ENCODE peak calls at places on chromosomes 1 and 21, in seven cellular contexts. One of them, this sample, is unnamed.
A peak's percentile ranks its signal among the peaks of the same experiment; 100 is the strongest.

GRCh38 chr1:50348449-50349241 is 74.6 kb downstream of the DMRTA2 start:
- DNase-seq in mammary epithelial cell: peak; percentile 59
- DNase-seq in suprapubic skin: no peak
- DNase-seq in SK-N-SH: peak; percentile 77
- DNase-seq in A673: peak; percentile 83
- DNase-seq in choroid plexus epithelial cell: peak; percentile 87
- DNase-seq in A549: peak; percentile 57
- DNase-seq in this sample: peak; percentile 63

GRCh38 chr1:115837762-115838421 is 3.0 kb downstream of the NHLH2 start:
- DNase-seq in mammary epithelial cell: no peak
- DNase-seq in suprapubic skin: no peak
- DNase-seq in SK-N-SH: no peak
- DNase-seq in A673: peak; percentile 6
- DNase-seq in choroid plexus epithelial cell: no peak
- DNase-seq in A549: no peak
- DNase-seq in this sample: no peak

GRCh38 chr1:48227165-48228013 is 4.9 kb downstream of the SLC5A9 start:
- DNase-seq in mammary epithelial cell: no peak
- DNase-seq in suprapubic skin: no peak
- DNase-seq in SK-N-SH: no peak
- DNase-seq in A673: no peak
- DNase-seq in choroid plexus epithelial cell: no peak
- DNase-seq in A549: no peak
- DNase-seq in this sample: no peak

GRCh38 chr1:63041660-63042059 is 257.7 kb downstream of the ATG4C start:
- DNase-seq in mammary epithelial cell: no peak
- DNase-seq in suprapubic skin: no peak
- DNase-seq in SK-N-SH: no peak
- DNase-seq in A673: no peak
- DNase-seq in choroid plexus epithelial cell: no peak
- DNase-seq in A549: no peak
- DNase-seq in this sample: no peak

GRCh38 chr1:246067432-246068021 is 439.6 kb downstream of the SMYD3 start:
- DNase-seq in mammary epithelial cell: no peak
- DNase-seq in suprapubic skin: no peak
- DNase-seq in SK-N-SH: no peak
- DNase-seq in A673: no peak
- DNase-seq in choroid plexus epithelial cell: peak; percentile 65
- DNase-seq in A549: no peak
- DNase-seq in this sample: peak; percentile 11

GRCh38 chr1:9344426-9345200 is 51.9 kb downstream of the SPSB1 start:
- DNase-seq in mammary epithelial cell: no peak
- DNase-seq in suprapubic skin: no peak
- DNase-seq in SK-N-SH: no peak
- DNase-seq in A673: no peak
- DNase-seq in choroid plexus epithelial cell: no peak
- DNase-seq in A549: no peak
- DNase-seq in this sample: no peak

GRCh38 chr1:8097077-8097799 is 71.1 kb upstream of the ERRFI1 start:
- DNase-seq in mammary epithelial cell: peak; percentile 95
- DNase-seq in suprapubic skin: no peak
- DNase-seq in SK-N-SH: no peak
- DNase-seq in A673: peak; percentile 94
- DNase-seq in choroid plexus epithelial cell: peak; percentile 93
- DNase-seq in A549: peak; percentile 94
- DNase-seq in this sample: peak; percentile 86

GRCh38 chr1:93681549-93682412 is at the start of gene BCAR3:
- DNase-seq in mammary epithelial cell: peak; percentile 83
- DNase-seq in suprapubic skin: no peak
- DNase-seq in SK-N-SH: peak; percentile 89
- DNase-seq in A673: peak; percentile 41
- DNase-seq in choroid plexus epithelial cell: peak; percentile 75
- DNase-seq in A549: peak; percentile 70
- DNase-seq in this sample: peak; percentile 65

GRCh38 chr1:9807541-9807940 is 16.2 kb downstream of the CLSTN1 start:
- DNase-seq in mammary epithelial cell: no peak
- DNase-seq in suprapubic skin: no peak
- DNase-seq in SK-N-SH: no peak
- DNase-seq in A673: no peak
- DNase-seq in choroid plexus epithelial cell: no peak
- DNase-seq in A549: no peak
- DNase-seq in this sample: no peak

GRCh38 chr1:198199105-198199504 is 42.3 kb downstream of the NEK7 start:
- DNase-seq in mammary epithelial cell: peak; percentile 38
- DNase-seq in suprapubic skin: no peak
- DNase-seq in SK-N-SH: no peak
- DNase-seq in A673: no peak
- DNase-seq in choroid plexus epithelial cell: no peak
- DNase-seq in A549: no peak
- DNase-seq in this sample: peak; percentile 44

GRCh38 chr1:36542962-36543515 is 60.3 kb upstream of the CSF3R start:
- DNase-seq in mammary epithelial cell: no peak
- DNase-seq in suprapubic skin: peak; percentile 47
- DNase-seq in SK-N-SH: peak; percentile 44
- DNase-seq in A673: peak; percentile 42
- DNase-seq in choroid plexus epithelial cell: peak; percentile 5
- DNase-seq in A549: no peak
- DNase-seq in this sample: no peak

GRCh38 chr1:170735366-170736263 is 71.7 kb downstream of the PRRX1 start:
- DNase-seq in mammary epithelial cell: no peak
- DNase-seq in suprapubic skin: no peak
- DNase-seq in SK-N-SH: no peak
- DNase-seq in A673: no peak
- DNase-seq in choroid plexus epithelial cell: no peak
- DNase-seq in A549: no peak
- DNase-seq in this sample: no peak

GRCh38 chr1:27727126-27727525 is 1.4 kb downstream of the FAM76A start:
- DNase-seq in mammary epithelial cell: no peak
- DNase-seq in suprapubic skin: no peak
- DNase-seq in SK-N-SH: no peak
- DNase-seq in A673: no peak
- DNase-seq in choroid plexus epithelial cell: peak; percentile 52
- DNase-seq in A549: no peak
- DNase-seq in this sample: no peak

GRCh38 chr1:232614811-232615210 is 15.1 kb downstream of the SIPA1L2 start:
- DNase-seq in mammary epithelial cell: no peak
- DNase-seq in suprapubic skin: no peak
- DNase-seq in SK-N-SH: no peak
- DNase-seq in A673: no peak
- DNase-seq in choroid plexus epithelial cell: no peak
- DNase-seq in A549: no peak
- DNase-seq in this sample: no peak

GRCh38 chr1:10777749-10778574 is 18.5 kb downstream of the CASZ1 start:
- DNase-seq in mammary epithelial cell: peak; percentile 16
- DNase-seq in suprapubic skin: no peak
- DNase-seq in SK-N-SH: no peak
- DNase-seq in A673: no peak
- DNase-seq in choroid plexus epithelial cell: no peak
- DNase-seq in A549: no peak
- DNase-seq in this sample: no peak

GRCh38 chr1:210366767-210367166 is 38.1 kb downstream of the HHAT start:
- DNase-seq in mammary epithelial cell: peak; percentile 66
- DNase-seq in suprapubic skin: no peak
- DNase-seq in SK-N-SH: no peak
- DNase-seq in A673: no peak
- DNase-seq in choroid plexus epithelial cell: no peak
- DNase-seq in A549: no peak
- DNase-seq in this sample: no peak

GRCh38 chr1:46530791-46531409 is 20.5 kb downstream of the KNCN start:
- DNase-seq in mammary epithelial cell: no peak
- DNase-seq in suprapubic skin: no peak
- DNase-seq in SK-N-SH: no peak
- DNase-seq in A673: no peak
- DNase-seq in choroid plexus epithelial cell: no peak
- DNase-seq in A549: peak; percentile 26
- DNase-seq in this sample: no peak
- TF ChIP-seq CTCF in mammary epithelial cell: peak; percentile 33
- TF ChIP-seq CTCF in suprapubic skin: no peak
- TF ChIP-seq CTCF in SK-N-SH: peak; percentile 20
- TF ChIP-seq CTCF in A673: no peak
- TF ChIP-seq CTCF in choroid plexus epithelial cell: peak; percentile 37
- TF ChIP-seq CTCF in A549: no peak
- TF ChIP-seq CTCF in this sample: no peak

GRCh38 chr1:207822124-207822601 is 70.3 kb downstream of the CD46 start:
- DNase-seq in mammary epithelial cell: no peak
- DNase-seq in suprapubic skin: peak; percentile 54
- DNase-seq in SK-N-SH: no peak
- DNase-seq in A673: no peak
- DNase-seq in choroid plexus epithelial cell: no peak
- DNase-seq in A549: no peak
- DNase-seq in this sample: peak; percentile 92

GRCh38 chr1:207823531-207823879 is 71.7 kb downstream of the CD46 start:
- DNase-seq in mammary epithelial cell: no peak
- DNase-seq in suprapubic skin: no peak
- DNase-seq in SK-N-SH: no peak
- DNase-seq in A673: no peak
- DNase-seq in choroid plexus epithelial cell: no peak
- DNase-seq in A549: no peak
- DNase-seq in this sample: no peak

GRCh38 chr1:207820568-207821463 is 69.0 kb downstream of the CD46 start:
- DNase-seq in mammary epithelial cell: no peak
- DNase-seq in suprapubic skin: peak; percentile 70
- DNase-seq in SK-N-SH: no peak
- DNase-seq in A673: no peak
- DNase-seq in choroid plexus epithelial cell: no peak
- DNase-seq in A549: no peak
- DNase-seq in this sample: no peak

GRCh38 chr1:207822602-207823451 is 71.0 kb downstream of the CD46 start:
- DNase-seq in mammary epithelial cell: no peak
- DNase-seq in suprapubic skin: peak; percentile 93
- DNase-seq in SK-N-SH: peak; percentile 66
- DNase-seq in A673: peak; percentile 27
- DNase-seq in choroid plexus epithelial cell: peak; percentile 68
- DNase-seq in A549: peak; percentile 92
- DNase-seq in this sample: peak; percentile 97

DNA sequence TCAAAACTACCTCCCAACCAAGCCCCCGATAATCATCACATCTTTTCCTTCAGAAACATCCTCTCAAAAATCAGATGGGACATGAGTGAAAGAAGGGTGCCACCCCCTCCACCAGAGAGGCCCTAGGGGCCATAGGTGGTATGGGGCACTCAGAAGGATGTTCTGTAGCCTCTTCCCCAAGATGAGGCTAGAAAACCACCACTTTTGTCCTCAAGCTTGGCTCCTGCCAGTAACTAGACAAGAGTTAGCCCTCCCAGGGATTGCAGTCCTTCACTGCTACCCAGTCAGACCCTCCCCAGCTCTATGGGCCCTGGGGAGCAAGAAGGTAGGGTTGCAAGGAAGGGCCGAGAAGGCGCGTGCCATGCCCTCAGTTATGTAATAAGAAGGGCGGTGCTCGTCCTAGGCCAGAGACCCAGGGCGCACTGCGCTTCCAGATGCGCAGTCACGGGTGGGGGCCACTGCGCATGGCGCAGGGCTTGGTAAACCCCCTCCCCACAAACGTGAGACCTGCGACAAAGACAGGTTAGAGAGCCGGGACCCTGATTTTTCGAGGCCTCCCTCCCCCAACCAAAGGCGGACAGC is 69.7 kb downstream of the CD46 start:
- DNase-seq in mammary epithelial cell: no peak
- DNase-seq in suprapubic skin: peak; percentile 73
- DNase-seq in SK-N-SH: no peak
- DNase-seq in A673: no peak
- DNase-seq in choroid plexus epithelial cell: no peak
- DNase-seq in A549: no peak
- DNase-seq in this sample: peak; percentile 43
- H3K4me3 ChIP-seq in mammary epithelial cell: no peak overlapping the region
- H3K4me3 ChIP-seq in suprapubic skin: peak overlapping the region; percentile 58
- H3K4me3 ChIP-seq in SK-N-SH: no peak overlapping the region
- H3K4me3 ChIP-seq in A673: no peak overlapping the region
- H3K4me3 ChIP-seq in choroid plexus epithelial cell: no peak overlapping the region
- H3K4me3 ChIP-seq in A549: no peak overlapping the region
- H3K4me3 ChIP-seq in this sample: peak overlapping the region; percentile 85

GRCh38 chr1:154822717-154823116 is 47.4 kb downstream of the KCNN3 start:
- DNase-seq in mammary epithelial cell: no peak
- DNase-seq in suprapubic skin: no peak
- DNase-seq in SK-N-SH: no peak
- DNase-seq in A673: no peak
- DNase-seq in choroid plexus epithelial cell: no peak
- DNase-seq in A549: no peak
- DNase-seq in this sample: peak; percentile 57

GRCh38 chr1:154821083-154821482 is 49.0 kb downstream of the KCNN3 start:
- DNase-seq in mammary epithelial cell: no peak
- DNase-seq in suprapubic skin: no peak
- DNase-seq in SK-N-SH: peak; percentile 55
- DNase-seq in A673: no peak
- DNase-seq in choroid plexus epithelial cell: no peak
- DNase-seq in A549: no peak
- DNase-seq in this sample: no peak

GRCh38 chr1:154818911-154819310 is 51.2 kb downstream of the KCNN3 start:
- DNase-seq in mammary epithelial cell: no peak
- DNase-seq in suprapubic skin: no peak
- DNase-seq in SK-N-SH: no peak
- DNase-seq in A673: no peak
- DNase-seq in choroid plexus epithelial cell: no peak
- DNase-seq in A549: no peak
- DNase-seq in this sample: no peak

GRCh38 chr1:154820646-154821045 is 49.4 kb downstream of the KCNN3 start:
- DNase-seq in mammary epithelial cell: no peak
- DNase-seq in suprapubic skin: no peak
- DNase-seq in SK-N-SH: no peak
- DNase-seq in A673: no peak
- DNase-seq in choroid plexus epithelial cell: no peak
- DNase-seq in A549: no peak
- DNase-seq in this sample: no peak

GRCh38 chr1:154819628-154820590 is 50.2 kb downstream of the KCNN3 start:
- DNase-seq in mammary epithelial cell: no peak
- DNase-seq in suprapubic skin: no peak
- DNase-seq in SK-N-SH: peak; percentile 57
- DNase-seq in A673: no peak
- DNase-seq in choroid plexus epithelial cell: peak; percentile 23
- DNase-seq in A549: peak; percentile 32
- DNase-seq in this sample: peak; percentile 43
- TF ChIP-seq CTCF in mammary epithelial cell: peak; percentile 56
- TF ChIP-seq CTCF in suprapubic skin: peak; percentile 49
- TF ChIP-seq CTCF in SK-N-SH: peak; percentile 47
- TF ChIP-seq CTCF in A673: peak; percentile 26
- TF ChIP-seq CTCF in choroid plexus epithelial cell: peak; percentile 63
- TF ChIP-seq CTCF in A549: peak; percentile 8
- TF ChIP-seq CTCF in this sample: peak; percentile 50

GRCh38 chr21:43276811-43277210 is 108.0 kb downstream of the CRYAA start:
- DNase-seq in mammary epithelial cell: no peak
- DNase-seq in suprapubic skin: no peak
- DNase-seq in SK-N-SH: no peak
- DNase-seq in A673: no peak
- DNase-seq in choroid plexus epithelial cell: no peak
- DNase-seq in A549: no peak
- DNase-seq in this sample: no peak

GRCh38 chr21:43278766-43279577 is 110.2 kb downstream of the CRYAA start:
- DNase-seq in mammary epithelial cell: no peak
- DNase-seq in suprapubic skin: no peak
- DNase-seq in SK-N-SH: no peak
- DNase-seq in A673: no peak
- DNase-seq in choroid plexus epithelial cell: no peak
- DNase-seq in A549: no peak
- DNase-seq in this sample: no peak

GRCh38 chr21:43277481-43278351 is 108.9 kb downstream of the CRYAA start:
- DNase-seq in mammary epithelial cell: no peak
- DNase-seq in suprapubic skin: no peak
- DNase-seq in SK-N-SH: no peak
- DNase-seq in A673: no peak
- DNase-seq in choroid plexus epithelial cell: no peak
- DNase-seq in A549: no peak
- DNase-seq in this sample: no peak

GRCh38 chr21:43279578-43279894 is 110.7 kb downstream of the CRYAA start:
- DNase-seq in mammary epithelial cell: no peak
- DNase-seq in suprapubic skin: no peak
- DNase-seq in SK-N-SH: no peak
- DNase-seq in A673: no peak
- DNase-seq in choroid plexus epithelial cell: no peak
- DNase-seq in A549: no peak
- DNase-seq in this sample: no peak

GRCh38 chr21:43278359-43278758 is 109.6 kb downstream of the CRYAA start:
- DNase-seq in mammary epithelial cell: no peak
- DNase-seq in suprapubic skin: no peak
- DNase-seq in SK-N-SH: no peak
- DNase-seq in A673: no peak
- DNase-seq in choroid plexus epithelial cell: no peak
- DNase-seq in A549: no peak
- DNase-seq in this sample: no peak
- H3K4me3 ChIP-seq in mammary epithelial cell: no peak overlapping the region
- H3K4me3 ChIP-seq in suprapubic skin: no peak overlapping the region
- H3K4me3 ChIP-seq in SK-N-SH: no peak overlapping the region
- H3K4me3 ChIP-seq in A673: no peak overlapping the region
- H3K4me3 ChIP-seq in choroid plexus epithelial cell: no peak overlapping the region
- H3K4me3 ChIP-seq in A549: no peak overlapping the region
- H3K4me3 ChIP-seq in this sample: no peak overlapping the region